ENCODE peak calls at places on chromosomes 5 and 9, in eight cellular contexts. K is Right ventricle myocardium superior, C is Calu3, M is HuH-7, T is GM23338, X is putamen, Z is aorta, A is OCI-LY7. Q is an unnamed sample.

GRCh38 chr5:150781706-150782614 is 3.4 kb downstream of the SMIM3 start:
- DNase-seq in K (peak), A (no peak), M (no peak), X (peak), C (no peak), Z (peak), T (no peak), Q (no peak)

GRCh38 chr5:103041071-103041676 is 78.8 kb downstream of the GIN1 start:
- DNase-seq in Z (no peak), K (no peak), T (peak), X (no peak), M (no peak), C (no peak), A (peak), Q (peak)

GRCh38 chr9:133643978-133644760 is 8.0 kb downstream of the DBH start:
- DNase-seq in T (no peak), Z (peak), M (no peak), C (no peak), K (peak), A (no peak), X (no peak), Q (no peak)

GRCh38 chr5:116229131-116229530 is 144.3 kb downstream of the COMMD10 start:
- DNase-seq in X (no peak), K (no peak), M (no peak), Z (no peak), C (no peak), A (no peak), T (no peak), Q (no peak)

GRCh38 chr5:122165574-122166021 is 36.3 kb downstream of the ZNF474 start:
- DNase-seq in A (no peak), X (no peak), M (peak), K (no peak), Z (no peak), C (peak), T (no peak), Q (no peak)

GRCh38 chr5:138449501-138450239 is 10.8 kb downstream of the REEP2 start:
- DNase-seq in C (peak), T (peak), K (peak), M (peak), Z (peak), A (peak), X (peak), Q (peak)

GRCh38 chr9:131111854-131112311 is 13.5 kb upstream of the NUP214 start:
- DNase-seq in M (no peak), Z (peak), K (no peak), C (no peak), T (peak), X (peak), A (no peak), Q (no peak)

GRCh38 chr5:88671808-88672499 is 211.0 kb downstream of the MEF2C start:
- DNase-seq in C (no peak), X (peak), Z (no peak), A (no peak), K (no peak), M (no peak), T (peak), Q (no peak)

GRCh38 chr5:72817076-72817476 is 615 bp downstream of the TNPO1 start:
- DNase-seq in Z (peak), T (peak), C (peak), M (peak), A (peak), X (peak), K (peak), Q (peak)

GRCh38 chr5:140192715-140193428 is 17.9 kb downstream of the CYSTM1 start:
- DNase-seq in M (no peak), X (no peak), A (no peak), T (no peak), C (no peak), K (no peak), Z (no peak), Q (no peak)

GRCh38 chr5:168552146-168552545 is 23.0 kb downstream of the FBLL1 start:
- DNase-seq in X (no peak), C (no peak), M (no peak), Z (no peak), T (no peak), K (no peak), A (no peak), Q (peak)

GRCh38 chr9:114894801-114895433 is 35.5 kb downstream of the TNFSF8 start:
- DNase-seq in X (no peak), C (peak), A (peak), T (peak), Z (no peak), K (peak), M (peak), Q (peak)

GRCh38 chr5:175654807-175655206 is 3.1 kb upstream of the HRH2 start:
- DNase-seq in C (no peak), K (no peak), X (no peak), M (no peak), Z (no peak), T (no peak), A (no peak), Q (no peak)

GRCh38 chr5:128213340-128213739 is 129.8 kb downstream of the SLC12A2 start:
- DNase-seq in A (peak), M (peak), X (peak), Z (no peak), K (no peak), C (peak), T (peak), Q (peak)

GRCh38 chr5:81303563-81303962 is 2.2 kb downstream of the ZCCHC9 start:
- DNase-seq in K (no peak), C (no peak), A (no peak), M (no peak), T (no peak), X (no peak), Z (no peak), Q (no peak)

GRCh38 chr5:181245427-181246275 is 1.9 kb upstream of the RACK1 start:
- DNase-seq in C (peak), M (no peak), T (no peak), K (no peak), X (no peak), Z (no peak), A (peak), Q (no peak)

GRCh38 chr5:159680095-159680494 is 236.2 kb upstream of the ADRA1B start:
- DNase-seq in K (no peak), X (no peak), C (no peak), M (no peak), A (peak), T (peak), Z (no peak), Q (no peak)

GRCh38 chr9:131943397-131943796 is 136.3 kb downstream of the MED27 start:
- DNase-seq in C (no peak), A (no peak), T (peak), M (no peak), Z (no peak), X (no peak), K (no peak), Q (no peak)

GRCh38 chr9:97425992-97426336 is 14.1 kb downstream of the TDRD7 start:
- DNase-seq in T (no peak), M (no peak), A (no peak), K (no peak), Z (no peak), X (no peak), C (no peak), Q (no peak)

GRCh38 chr5:172793577-172794488 is 22.8 kb upstream of the DUSP1 start:
- DNase-seq in M (no peak), T (no peak), A (no peak), K (peak), C (no peak), X (no peak), Z (no peak), Q (no peak)

GRCh38 chr5:132138260-132138659 is 64.7 kb downstream of the CSF2 start:
- DNase-seq in T (no peak), A (no peak), K (no peak), C (no peak), M (no peak), Z (no peak), X (no peak), Q (no peak)

GRCh38 chr9:127574089-127574921 is 37.8 kb upstream of the STXBP1 start:
- DNase-seq in Z (no peak), C (peak), T (no peak), K (no peak), A (no peak), M (no peak), X (no peak), Q (no peak)

Q was measured in cardiac muscle cell.